ENCODE peak calls at places on chromosomes 3 and 15, in seven cellular contexts. T, V, N, H, F, I and C are unnamed samples.

GRCh38 chr3:185528481-185529009 is 23.8 kb downstream of the LIPH start:
- DNase-seq in I (no peak), V (no peak), T (no peak), H (no peak), F (no peak), N (no peak), C (no peak)

GRCh38 chr15:99632521-99632920 is 66.7 kb downstream of the MEF2A start:
- DNase-seq in F (no peak), T (no peak), H (no peak), V (no peak), I (no peak), N (no peak), C (no peak)

GRCh38 chr3:175179055-175179454 is 319.9 kb downstream of the NAALADL2 start:
- DNase-seq in V (no peak), F (no peak), I (no peak), H (no peak), T (no peak), N (no peak), C (no peak)

GRCh38 chr3:195537995-195538394 is 5.1 kb downstream of the PPP1R2 start:
- DNase-seq in V (no peak), H (no peak), N (no peak), T (no peak), F (no peak), I (no peak), C (no peak)

GRCh38 chr3:69893274-69893673 is 106.3 kb upstream of the SAMMSON start:
- DNase-seq in I (no peak), N (no peak), F (no peak), H (no peak), T (no peak), V (no peak), C (no peak)

GRCh38 chr3:152315623-152316022 is 46.9 kb downstream of the MBNL1 start:
- DNase-seq in H (no peak), T (no peak), V (no peak), N (no peak), F (no peak), I (no peak), C (no peak)

GRCh38 chr15:37789881-37790280 is 144.6 kb upstream of the TMCO5A start:
- DNase-seq in T (no peak), V (no peak), N (no peak), F (no peak), H (no peak), I (no peak), C (peak)

GRCh38 chr3:179526482-179526881 is 36.2 kb upstream of the ACTL6A start:
- DNase-seq in F (no peak), V (no peak), H (no peak), T (no peak), N (no peak), I (no peak), C (no peak)

GRCh38 chr3:42772670-42773408 is at the start of gene CCDC13:
- DNase-seq in V (peak), F (peak), I (peak), N (peak), H (peak), T (peak), C (peak)

GRCh38 chr3:195568630-195569029 is 15.1 kb downstream of the APOD start:
- DNase-seq in I (no peak), H (no peak), N (no peak), T (no peak), V (no peak), F (no peak), C (no peak)

GRCh38 chr3:125019271-125019670 is 36.5 kb downstream of the HEG1 start:
- DNase-seq in I (no peak), V (no peak), F (no peak), T (no peak), H (no peak), N (no peak), C (no peak)

GRCh38 chr3:11919390-11919789 is 72.7 kb upstream of the TAMM41 start:
- DNase-seq in N (no peak), T (no peak), H (no peak), V (peak), F (no peak), I (no peak), C (no peak)

GRCh38 chr15:58179206-58179605 is 41.0 kb downstream of the AQP9 start:
- DNase-seq in I (no peak), F (no peak), T (no peak), N (no peak), V (no peak), H (no peak), C (no peak)

GRCh38 chr3:185153861-185154629 is 1.2 kb upstream of the C3orf70 start:
- DNase-seq in V (no peak), T (no peak), H (no peak), I (no peak), F (no peak), N (no peak), C (no peak)

GRCh38 chr3:121897296-121897695 is 3.1 kb downstream of the SLC15A2 start:
- DNase-seq in T (no peak), N (no peak), H (no peak), F (no peak), V (no peak), I (no peak), C (no peak)

GRCh38 chr3:178671261-178672191 is 135.3 kb downstream of the KCNMB2 start:
- DNase-seq in V (no peak), I (no peak), F (no peak), N (no peak), T (peak), H (no peak), C (no peak)

GRCh38 chr3:98695816-98696215 is 67.3 kb upstream of the ST3GAL6 start:
- DNase-seq in V (no peak), T (no peak), I (no peak), N (no peak), F (no peak), H (no peak), C (no peak)

GRCh38 chr3:127911421-127911931 is 3.6 kb upstream of the KBTBD12 start:
- DNase-seq in H (no peak), T (no peak), F (no peak), N (no peak), V (no peak), I (no peak), C (no peak)

GRCh38 chr15:73002509-73002908 is 49.8 kb upstream of the NEO1 start:
- DNase-seq in T (no peak), N (no peak), V (no peak), F (peak), H (no peak), I (no peak), C (no peak)

GRCh38 chr3:56491566-56491965 is 23.3 kb upstream of the ERC2 start:
- DNase-seq in I (no peak), N (no peak), T (no peak), F (no peak), V (no peak), H (no peak), C (no peak)

GRCh38 chr3:179029096-179029495 is 42.5 kb downstream of the ZMAT3 start:
- DNase-seq in H (no peak), V (no peak), N (no peak), T (no peak), F (no peak), I (no peak), C (no peak)

GRCh38 chr3:194573680-194574437 is 59.4 kb downstream of the TMEM44 start:
- DNase-seq in F (no peak), V (no peak), N (peak), T (peak), I (no peak), H (no peak), C (no peak)

GRCh38 chr15:98800437-98801233 is 152.3 kb downstream of the IGF1R start:
- DNase-seq in V (peak), F (no peak), I (peak), N (no peak), T (peak), H (no peak), C (peak)

GRCh38 chr15:56174649-56175048 is 69.0 kb downstream of the RFX7 start:
- DNase-seq in I (no peak), F (no peak), V (no peak), H (no peak), N (no peak), T (no peak), C (no peak)

GRCh38 chr3:169454823-169455222 is 208.7 kb downstream of the MECOM start:
- DNase-seq in I (no peak), N (no peak), T (no peak), F (no peak), H (no peak), V (no peak), C (peak)

GRCh38 chr15:31335991-31336942 is 9.6 kb downstream of the KLF13 start:
- DNase-seq in I (peak), T (peak), V (no peak), F (no peak), H (no peak), N (peak), C (no peak)

GRCh38 chr15:85142324-85142723 is 160.7 kb downstream of the PDE8A start:
- DNase-seq in H (no peak), N (no peak), F (no peak), T (no peak), V (no peak), I (no peak), C (no peak)

GRCh38 chr3:16993227-16993626 is 108.5 kb downstream of the PLCL2 start:
- DNase-seq in F (no peak), V (no peak), N (no peak), H (no peak), T (no peak), I (no peak), C (no peak)

GRCh38 chr15:43511012-43511885 is 6.2 kb upstream of the MAP1A start:
- DNase-seq in I (no peak), N (no peak), F (no peak), V (peak), H (no peak), T (no peak), C (no peak)

DNA sequence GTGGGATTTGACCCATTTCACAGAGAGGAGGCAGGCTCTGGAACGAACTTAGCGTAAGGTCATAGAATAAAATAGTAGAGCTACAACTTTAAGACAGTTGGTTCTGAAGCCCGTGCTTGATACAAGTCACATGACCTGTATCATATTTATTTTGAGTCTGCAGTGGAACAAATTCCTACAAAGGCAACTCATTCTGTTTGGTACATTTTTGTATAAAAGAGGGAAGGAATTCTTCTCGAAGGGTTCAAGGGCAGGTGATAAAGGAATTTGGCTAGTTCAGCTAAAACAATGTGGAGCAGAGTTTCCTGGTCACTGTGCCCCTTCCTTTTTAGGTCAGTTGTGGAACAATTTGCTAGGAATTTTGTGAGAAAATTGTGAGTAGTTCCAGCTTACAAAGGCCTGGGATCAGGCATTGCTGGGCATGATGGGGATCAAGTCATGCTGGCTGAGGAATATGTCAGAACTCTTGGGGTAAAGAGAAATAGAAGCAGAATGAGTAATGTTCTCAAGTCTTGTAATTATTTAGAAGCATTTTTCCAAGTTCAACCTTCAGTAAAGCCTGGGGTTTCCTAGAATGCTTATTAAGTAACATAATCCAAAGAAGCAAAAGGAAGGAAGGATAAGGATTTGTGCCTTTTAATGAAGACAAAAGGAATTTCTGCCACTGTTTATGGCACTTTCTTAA is 19.1 kb downstream of the USP3 start:
- DNase-seq in F (no peak), V (no peak), T (no peak), H (no peak), I (no peak), N (no peak), C (no peak)
- TF ChIP-seq POLR2A in F (no peak), V (no peak), T (no peak), H (no peak), I (no peak), N (no peak), C (no peak)

GRCh38 chr3:171809513-171810277 is 588 bp downstream of the PLD1 start:
- DNase-seq in N (peak), I (peak), H (peak), F (peak), T (no peak), V (no peak), C (peak)

GRCh38 chr3:171811913-171812321 is 1.6 kb upstream of the PLD1 start:
- DNase-seq in H (no peak), T (no peak), N (no peak), V (no peak), I (peak), F (no peak), C (no peak)

GRCh38 chr3:171812811-171813210 is 2.5 kb upstream of the PLD1 start:
- DNase-seq in F (no peak), N (no peak), V (no peak), I (no peak), H (no peak), T (no peak), C (no peak)

GRCh38 chr3:171811059-171811912 is 1.0 kb upstream of the PLD1 start:
- DNase-seq in H (no peak), I (peak), T (no peak), F (no peak), N (no peak), V (no peak), C (no peak)

GRCh38 chr3:171810278-171811058 is at the start of gene PLD1:
- DNase-seq in H (peak), F (peak), I (peak), V (peak), T (peak), N (peak), C (peak)
- TF ChIP-seq POLR2A in H (no peak), F (peak), I (peak), V (peak), T (peak), N (peak), C (no peak)

DNA sequence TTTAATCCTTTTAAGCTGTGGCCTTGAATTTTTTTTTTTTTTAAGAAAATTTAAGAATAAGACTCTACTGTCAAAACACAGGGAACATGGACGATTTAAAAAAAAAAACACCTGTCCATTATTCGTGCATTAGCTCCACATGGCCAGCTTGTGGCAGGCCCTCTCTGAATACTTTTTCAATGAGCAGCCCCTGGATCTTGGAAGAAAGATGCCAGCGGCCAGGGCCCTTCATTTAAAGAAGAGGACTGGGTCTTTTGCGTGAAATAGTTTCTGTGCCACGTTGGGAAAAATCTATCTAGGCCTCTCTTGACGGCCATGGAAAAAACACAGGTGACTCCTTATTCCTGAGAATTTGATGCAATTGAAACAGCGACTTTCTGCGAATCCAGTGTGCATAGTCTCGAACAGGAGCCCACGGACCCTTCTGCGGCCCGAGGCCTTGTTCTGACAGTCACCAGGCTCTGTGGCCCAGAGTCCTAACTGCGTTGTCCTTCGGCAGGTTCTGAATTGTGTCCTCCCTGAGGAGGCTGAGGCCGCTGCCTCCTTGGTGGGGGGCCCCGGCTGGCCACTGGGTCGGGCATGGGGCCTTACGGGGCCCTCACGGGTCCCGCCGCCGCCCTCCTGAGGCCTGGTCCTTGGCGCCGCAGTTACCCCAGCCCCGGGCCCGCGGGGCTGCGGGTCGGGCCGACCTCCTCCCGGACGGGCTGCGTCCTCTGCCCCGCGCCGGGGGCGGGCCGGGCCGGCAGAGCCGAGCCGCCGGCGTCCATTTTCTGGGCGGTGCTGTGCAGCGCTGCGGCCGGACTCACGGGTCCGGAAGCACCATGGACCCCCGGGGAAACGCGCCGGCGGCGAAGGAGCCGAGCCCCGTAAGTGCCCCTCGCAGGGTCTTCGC is 33.5 kb downstream of the ZBTB38 start:
- DNase-seq in F (no peak), I (no peak), V (no peak), T (peak), H (no peak), N (peak), C (peak)
- TF ChIP-seq POLR2A in F (no peak), I (no peak), V (no peak), T (peak), H (peak), N (peak), C (peak)

GRCh38 chr3:129312021-129312639 is 33.5 kb downstream of the HMCES start:
- DNase-seq in V (no peak), H (no peak), T (no peak), F (no peak), I (no peak), N (no peak), C (no peak)
- TF ChIP-seq POLR2A in V (no peak), H (no peak), T (no peak), F (no peak), I (no peak), N (no peak), C (no peak)

GRCh38 chr15:68817304-68818087 is 3.2 kb downstream of the ANP32A start:
- DNase-seq in V (peak), T (peak), I (peak), H (no peak), N (peak), F (no peak), C (peak)

GRCh38 chr15:68820205-68820588 is 498 bp downstream of the ANP32A start:
- DNase-seq in V (peak), I (peak), N (peak), F (no peak), T (peak), H (no peak), C (no peak)

GRCh38 chr15:68819451-68820204 is 1.1 kb downstream of the ANP32A start:
- DNase-seq in V (peak), H (no peak), I (peak), F (no peak), N (peak), T (peak), C (peak)

GRCh38 chr15:68818088-68818670 is 2.5 kb downstream of the ANP32A start:
- DNase-seq in T (peak), H (no peak), V (peak), F (no peak), N (peak), I (peak), C (peak)

DNA sequence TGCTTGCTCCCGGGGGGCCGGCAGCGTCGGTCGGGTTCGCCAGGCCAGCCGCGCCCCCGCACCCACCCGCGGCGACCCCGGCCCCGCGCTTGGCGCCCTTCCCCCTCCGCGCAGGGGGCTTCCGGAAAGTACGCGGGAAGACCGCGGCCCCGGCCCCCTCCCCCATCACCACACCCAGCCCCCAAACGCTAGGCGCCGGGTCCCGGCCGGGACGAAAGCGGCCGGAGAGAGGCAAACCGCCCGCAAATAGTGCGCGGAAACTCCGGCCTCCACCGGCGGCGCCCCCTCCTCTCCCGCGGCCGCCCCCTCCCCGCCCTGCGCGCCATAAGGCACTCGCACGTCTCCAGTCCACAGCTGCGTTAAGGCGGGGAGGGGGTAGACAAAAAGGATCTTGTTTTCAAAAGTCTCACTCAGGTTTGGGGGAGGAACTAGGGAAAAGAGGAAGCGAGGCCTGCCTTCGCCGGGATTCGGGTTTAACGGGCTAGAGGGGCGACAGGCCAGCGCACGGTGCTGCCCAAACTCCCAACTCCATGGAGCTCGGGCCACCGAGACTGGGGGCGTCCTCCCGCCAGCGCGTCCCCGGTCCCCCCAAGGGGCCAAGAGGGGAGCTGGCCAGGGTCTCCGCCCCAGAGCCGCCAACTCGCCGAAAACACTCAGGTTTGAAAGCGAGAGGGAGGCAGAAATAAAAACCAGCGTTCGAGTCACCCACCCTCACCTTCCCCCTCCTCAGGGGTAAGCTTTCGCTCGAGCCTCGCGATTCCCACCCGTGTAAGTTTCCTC is 1.8 kb downstream of the ANP32A start:
- DNase-seq in I (peak), V (peak), H (no peak), F (no peak), N (peak), T (peak), C (no peak)
- TF ChIP-seq POLR2A in I (no peak), V (peak), H (no peak), F (no peak), N (peak), T (peak), C (peak)

DNA sequence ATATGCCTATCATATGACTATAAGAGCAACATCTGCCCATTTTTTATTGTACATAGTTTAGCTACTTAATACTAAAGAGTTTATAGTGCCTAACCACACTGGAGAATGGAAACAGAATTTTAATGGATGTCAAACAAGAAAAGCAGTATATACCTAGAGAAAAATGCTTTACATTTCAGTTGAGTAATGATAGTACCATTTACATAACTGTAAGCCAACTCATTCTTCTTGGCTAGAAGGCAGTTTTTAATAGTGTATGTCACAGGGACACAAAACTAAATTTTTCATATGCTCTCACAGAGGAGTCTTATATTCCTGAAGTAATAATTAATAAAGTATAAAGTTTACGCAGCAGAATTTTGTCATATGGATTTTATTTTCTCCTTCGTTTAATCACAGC is 243.5 kb downstream of the ZIC1 start:
- DNase-seq in I (no peak), F (no peak), V (no peak), T (no peak), N (no peak), H (no peak), C (no peak)
- TF ChIP-seq POLR2A in I (no peak), F (no peak), V (no peak), T (no peak), N (no peak), H (no peak), C (no peak)